ENCODE peak calls at places on chromosomes 7 and 10, in four cellular contexts. One of them, this sample, is unnamed.

GRCh38 chr10:3805227-3805790 is 20.3 kb upstream of the KLF6 start:
- DNase-seq in cardiac fibroblast: peak; percentile 98
- DNase-seq in coronary artery: no peak
- DNase-seq in astrocyte: peak; percentile 89
- DNase-seq in this sample: peak; percentile 91

GRCh38 chr7:151552352-151553028 is 32.8 kb upstream of the RHEB start:
- DNase-seq in coronary artery: no peak
- DNase-seq in astrocyte: no peak
- DNase-seq in cardiac fibroblast: no peak
- DNase-seq in this sample: peak; percentile 93

GRCh38 chr10:102597131-102597891 is 47.0 kb upstream of the TRIM8 start:
- DNase-seq in cardiac fibroblast: no peak
- DNase-seq in astrocyte: no peak
- DNase-seq in coronary artery: no peak
- DNase-seq in this sample: no peak

GRCh38 chr7:138565451-138566114 is 105.5 kb downstream of the TRIM24 start:
- DNase-seq in cardiac fibroblast: peak; percentile 90
- DNase-seq in astrocyte: peak; percentile 71
- DNase-seq in coronary artery: no peak
- DNase-seq in this sample: peak; percentile 82

GRCh38 chr7:157397751-157398691 is 61.2 kb downstream of the DNAJB6 start:
- DNase-seq in astrocyte: peak; percentile 64
- DNase-seq in coronary artery: no peak
- DNase-seq in cardiac fibroblast: peak; percentile 82
- DNase-seq in this sample: peak; percentile 57

GRCh38 chr7:98178321-98178720 is 32.9 kb upstream of the BHLHA15 start:
- DNase-seq in coronary artery: no peak
- DNase-seq in cardiac fibroblast: no peak
- DNase-seq in astrocyte: no peak
- DNase-seq in this sample: peak; percentile 72

GRCh38 chr7:16753932-16754571 is 497 bp downstream of the TSPAN13 start:
- DNase-seq in coronary artery: no peak
- DNase-seq in cardiac fibroblast: peak; percentile 33
- DNase-seq in astrocyte: peak; percentile 29
- DNase-seq in this sample: peak; percentile 48

GRCh38 chr10:129888784-129889616 is 75.1 kb downstream of the EBF3 start:
- DNase-seq in coronary artery: no peak
- DNase-seq in cardiac fibroblast: peak; percentile 66
- DNase-seq in astrocyte: no peak
- DNase-seq in this sample: no peak

GRCh38 chr7:142853739-142854504 is 954 bp upstream of the EPHB6 start:
- DNase-seq in astrocyte: peak; percentile 36
- DNase-seq in cardiac fibroblast: peak; percentile 68
- DNase-seq in coronary artery: peak; percentile 82
- DNase-seq in this sample: peak; percentile 66

GRCh38 chr7:75813084-75813483 is 522 bp downstream of the CCL24 start:
- DNase-seq in coronary artery: no peak
- DNase-seq in cardiac fibroblast: no peak
- DNase-seq in astrocyte: no peak
- DNase-seq in this sample: no peak

GRCh38 chr7:51430480-51431086 is 114.0 kb upstream of the COBL start:
- DNase-seq in astrocyte: peak; percentile 22
- DNase-seq in coronary artery: no peak
- DNase-seq in cardiac fibroblast: peak; percentile 54
- DNase-seq in this sample: peak; percentile 53

GRCh38 chr7:1158203-1159126 is 1.5 kb downstream of the ZFAND2A start:
- DNase-seq in cardiac fibroblast: no peak
- DNase-seq in astrocyte: no peak
- DNase-seq in coronary artery: no peak
- DNase-seq in this sample: no peak

GRCh38 chr7:43071604-43072003 is 40.8 kb upstream of the HECW1 start:
- DNase-seq in astrocyte: no peak
- DNase-seq in cardiac fibroblast: peak; percentile 19
- DNase-seq in coronary artery: no peak
- DNase-seq in this sample: peak; percentile 9

GRCh38 chr10:102514487-102515311 is 10.9 kb downstream of the SUFU start:
- DNase-seq in coronary artery: no peak
- DNase-seq in astrocyte: no peak
- DNase-seq in cardiac fibroblast: no peak
- DNase-seq in this sample: no peak

GRCh38 chr7:103727982-103728610 is 261.4 kb downstream of the RELN start:
- DNase-seq in astrocyte: no peak
- DNase-seq in coronary artery: no peak
- DNase-seq in cardiac fibroblast: no peak
- DNase-seq in this sample: no peak

GRCh38 chr7:111012799-111013675 is 77.9 kb upstream of the LRRN3 start:
- DNase-seq in astrocyte: no peak
- DNase-seq in coronary artery: no peak
- DNase-seq in cardiac fibroblast: no peak
- DNase-seq in this sample: peak; percentile 67

GRCh38 chr10:131947631-131948347 is 33.9 kb downstream of the BNIP3 start:
- DNase-seq in cardiac fibroblast: peak; percentile 82
- DNase-seq in coronary artery: no peak
- DNase-seq in astrocyte: peak; percentile 83
- DNase-seq in this sample: peak; percentile 88

GRCh38 chr7:115357213-115357999 is 435.5 kb downstream of the MDFIC start:
- DNase-seq in cardiac fibroblast: peak; percentile 22
- DNase-seq in astrocyte: peak; percentile 64
- DNase-seq in coronary artery: no peak
- DNase-seq in this sample: no peak

GRCh38 chr10:78869508-78870439 is 199.0 kb upstream of the ZMIZ1 start:
- DNase-seq in astrocyte: no peak
- DNase-seq in cardiac fibroblast: no peak
- DNase-seq in coronary artery: no peak
- DNase-seq in this sample: no peak

GRCh38 chr7:29398011-29398410 is 165.6 kb upstream of the PRR15 start:
- DNase-seq in astrocyte: no peak
- DNase-seq in cardiac fibroblast: no peak
- DNase-seq in coronary artery: no peak
- DNase-seq in this sample: no peak

GRCh38 chr7:154871483-154871882 is 131.4 kb downstream of the PAXIP1 start:
- DNase-seq in astrocyte: no peak
- DNase-seq in coronary artery: no peak
- DNase-seq in cardiac fibroblast: no peak
- DNase-seq in this sample: no peak

GRCh38 chr7:41162612-41163011 is 540.3 kb downstream of the INHBA start:
- DNase-seq in astrocyte: peak; percentile 60
- DNase-seq in cardiac fibroblast: peak; percentile 35
- DNase-seq in coronary artery: no peak
- DNase-seq in this sample: peak; percentile 19

GRCh38 chr10:66928000-66928770 is 2.3 kb downstream of the LRRTM3 start:
- DNase-seq in cardiac fibroblast: peak; percentile 46
- DNase-seq in astrocyte: peak; percentile 3
- DNase-seq in coronary artery: no peak
- DNase-seq in this sample: no peak

GRCh38 chr10:31604141-31604540 is 285.1 kb downstream of the ZEB1 start:
- DNase-seq in cardiac fibroblast: no peak
- DNase-seq in coronary artery: peak; percentile 78
- DNase-seq in astrocyte: no peak
- DNase-seq in this sample: no peak

GRCh38 chr7:1232623-1233327 is at the start of gene UNCX:
- DNase-seq in cardiac fibroblast: no peak
- DNase-seq in astrocyte: no peak
- DNase-seq in coronary artery: no peak
- DNase-seq in this sample: no peak

GRCh38 chr10:111079241-111079760 is 2.5 kb downstream of the ADRA2A start:
- DNase-seq in cardiac fibroblast: no peak
- DNase-seq in astrocyte: no peak
- DNase-seq in coronary artery: no peak
- DNase-seq in this sample: no peak

GRCh38 chr7:641269-641671 is 85.2 kb upstream of the DNAAF5 start:
- DNase-seq in coronary artery: no peak
- DNase-seq in astrocyte: peak; percentile 16
- DNase-seq in cardiac fibroblast: peak; percentile 17
- DNase-seq in this sample: no peak

GRCh38 chr10:3924344-3924743 is 139.3 kb upstream of the KLF6 start:
- DNase-seq in coronary artery: no peak
- DNase-seq in astrocyte: peak; percentile 93
- DNase-seq in cardiac fibroblast: peak; percentile 93
- DNase-seq in this sample: peak; percentile 97

GRCh38 chr10:112834661-112835060 is 115.4 kb upstream of the TCF7L2 start:
- DNase-seq in astrocyte: no peak
- DNase-seq in cardiac fibroblast: no peak
- DNase-seq in coronary artery: no peak
- DNase-seq in this sample: no peak

GRCh38 chr10:93813507-93814465 is 56.0 kb downstream of the LGI1 start:
- DNase-seq in astrocyte: peak; percentile 27
- DNase-seq in cardiac fibroblast: peak; percentile 51
- DNase-seq in coronary artery: no peak
- DNase-seq in this sample: peak; percentile 47
- TF ChIP-seq CTCF in astrocyte: peak; percentile 26
- TF ChIP-seq CTCF in cardiac fibroblast: peak; percentile 65
- TF ChIP-seq CTCF in coronary artery: peak; percentile 39
- TF ChIP-seq CTCF in this sample: peak; percentile 69

DNA sequence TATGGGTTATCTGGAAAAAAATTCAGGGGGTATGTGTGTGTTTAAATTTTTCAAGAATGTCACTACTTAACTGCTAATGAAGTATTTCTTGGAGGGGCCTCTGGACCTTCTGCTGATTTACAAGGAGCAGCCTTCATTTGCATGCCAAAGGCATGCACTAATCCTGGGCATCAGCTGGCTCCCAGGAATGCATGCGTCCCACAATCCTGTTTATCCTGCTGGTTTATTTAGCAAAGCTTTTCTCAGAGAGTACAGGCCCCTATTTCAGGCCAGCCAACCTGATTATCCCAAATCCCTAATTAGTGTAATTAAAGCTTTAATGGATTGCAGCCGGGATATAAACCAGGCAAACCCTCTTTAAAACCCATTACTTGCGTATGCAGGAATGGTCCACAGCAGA is 170.4 kb downstream of the TAX1BP1 start:
- DNase-seq in cardiac fibroblast: no peak
- DNase-seq in astrocyte: peak; percentile 40
- DNase-seq in coronary artery: no peak
- DNase-seq in this sample: peak; percentile 33
- H3K4me3 ChIP-seq in cardiac fibroblast: no peak overlapping the region
- H3K4me3 ChIP-seq in astrocyte: no peak overlapping the region
- H3K4me3 ChIP-seq in coronary artery: no peak overlapping the region
- H3K4me3 ChIP-seq in this sample: no peak overlapping the region

GRCh38 chr7:88243345-88243909 is 23.6 kb upstream of the SRI start:
- DNase-seq in cardiac fibroblast: peak; percentile 69
- DNase-seq in coronary artery: no peak
- DNase-seq in astrocyte: peak; percentile 42
- DNase-seq in this sample: peak; percentile 73
- TF ChIP-seq CTCF in cardiac fibroblast: peak; percentile 68
- TF ChIP-seq CTCF in coronary artery: no peak
- TF ChIP-seq CTCF in astrocyte: peak; percentile 86
- TF ChIP-seq CTCF in this sample: peak; percentile 82

GRCh38 chr7:99624487-99624886 is 7.7 kb downstream of the ZSCAN25 start:
- DNase-seq in astrocyte: no peak
- DNase-seq in coronary artery: peak; percentile 45
- DNase-seq in cardiac fibroblast: no peak
- DNase-seq in this sample: no peak

GRCh38 chr7:99622596-99622995 is 5.8 kb downstream of the ZSCAN25 start:
- DNase-seq in cardiac fibroblast: no peak
- DNase-seq in astrocyte: no peak
- DNase-seq in coronary artery: peak; percentile 28
- DNase-seq in this sample: peak; percentile 62

GRCh38 chr7:99621271-99621670 is 4.5 kb downstream of the ZSCAN25 start:
- DNase-seq in astrocyte: no peak
- DNase-seq in coronary artery: peak; percentile 33
- DNase-seq in cardiac fibroblast: no peak
- DNase-seq in this sample: no peak

GRCh38 chr7:99623702-99624447 is 7.1 kb downstream of the ZSCAN25 start:
- DNase-seq in coronary artery: peak; percentile 28
- DNase-seq in cardiac fibroblast: no peak
- DNase-seq in astrocyte: no peak
- DNase-seq in this sample: no peak

GRCh38 chr7:99623091-99623693 is 6.4 kb downstream of the ZSCAN25 start:
- DNase-seq in coronary artery: peak; percentile 40
- DNase-seq in astrocyte: peak; percentile 13
- DNase-seq in cardiac fibroblast: no peak
- DNase-seq in this sample: peak; percentile 69
- H3K4me3 ChIP-seq in coronary artery: no peak overlapping the region
- H3K4me3 ChIP-seq in astrocyte: no peak overlapping the region
- H3K4me3 ChIP-seq in cardiac fibroblast: no peak overlapping the region
- H3K4me3 ChIP-seq in this sample: no peak overlapping the region

DNA sequence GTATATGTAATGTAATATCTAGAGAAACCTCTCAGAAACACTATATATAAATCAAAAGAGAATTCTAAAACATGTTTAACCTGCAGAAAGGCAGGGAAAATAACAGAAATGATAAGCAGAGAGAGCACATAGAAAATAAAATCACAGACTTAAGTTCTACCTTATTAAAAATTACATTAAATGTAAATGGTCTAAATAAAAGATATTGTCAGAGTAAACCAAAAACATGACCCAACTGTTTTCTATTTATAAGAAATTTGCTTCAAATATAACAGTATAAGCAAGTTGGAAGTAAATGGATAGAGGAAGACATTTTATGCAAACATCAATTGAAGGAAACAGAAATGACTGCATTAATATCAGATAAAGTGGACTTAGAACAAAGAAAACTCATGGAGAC is 43.4 kb downstream of the HECTD2 start:
- DNase-seq in cardiac fibroblast: no peak
- DNase-seq in coronary artery: no peak
- DNase-seq in astrocyte: no peak
- DNase-seq in this sample: no peak
- TF ChIP-seq CTCF in cardiac fibroblast: no peak
- TF ChIP-seq CTCF in coronary artery: no peak
- TF ChIP-seq CTCF in astrocyte: no peak
- TF ChIP-seq CTCF in this sample: no peak

GRCh38 chr10:5035356-5035755 is 31.7 kb upstream of the AKR1C2 start:
- DNase-seq in coronary artery: no peak
- DNase-seq in cardiac fibroblast: no peak
- DNase-seq in astrocyte: no peak
- DNase-seq in this sample: no peak
- H3K4me3 ChIP-seq in coronary artery: no peak overlapping the region
- H3K4me3 ChIP-seq in cardiac fibroblast: no peak overlapping the region
- H3K4me3 ChIP-seq in astrocyte: no peak overlapping the region
- H3K4me3 ChIP-seq in this sample: no peak overlapping the region

DNA sequence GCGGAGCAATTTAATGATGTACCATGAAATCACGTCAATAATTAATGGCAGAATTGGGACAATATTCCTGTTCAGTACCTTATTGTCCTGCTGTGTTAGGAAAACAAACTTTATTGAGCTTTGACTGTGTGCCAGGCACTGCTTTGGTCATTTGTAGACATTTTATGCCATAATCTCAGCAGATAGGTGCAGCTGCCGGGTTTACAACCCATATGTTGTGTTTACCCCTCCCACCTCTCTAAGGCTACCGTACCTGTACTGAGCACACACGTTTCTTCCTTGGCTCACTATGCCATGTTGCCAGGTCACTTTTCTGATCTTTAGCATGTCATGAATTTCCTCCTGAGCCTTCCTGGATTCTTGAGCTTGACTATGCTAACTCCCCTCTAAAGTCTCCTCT is 422.2 kb downstream of the PHTF2 start:
- DNase-seq in astrocyte: no peak
- DNase-seq in cardiac fibroblast: no peak
- DNase-seq in coronary artery: no peak
- DNase-seq in this sample: no peak
- TF ChIP-seq CTCF in astrocyte: no peak
- TF ChIP-seq CTCF in cardiac fibroblast: no peak
- TF ChIP-seq CTCF in coronary artery: no peak
- TF ChIP-seq CTCF in this sample: no peak

GRCh38 chr10:24697080-24697479 is 26.6 kb downstream of the ARHGAP21 start:
- DNase-seq in astrocyte: no peak
- DNase-seq in coronary artery: no peak
- DNase-seq in cardiac fibroblast: no peak
- DNase-seq in this sample: no peak
- H3K4me3 ChIP-seq in astrocyte: no peak overlapping the region
- H3K4me3 ChIP-seq in coronary artery: no peak overlapping the region
- H3K4me3 ChIP-seq in cardiac fibroblast: no peak overlapping the region
- H3K4me3 ChIP-seq in this sample: no peak overlapping the region